ENCODE peak calls at places on chromosomes 3 and 15, in six cellular contexts. One of them, this sample, is unnamed. For H3K4me1 and H3K36me3, the result is how much of the 10 kb centered on the place peaks cover.

GRCh38 chr3:83216919-83217594 is 1455.6 kb upstream of the GBE1 start:
- DNase-seq in cardiac muscle cell: no peak
- DNase-seq in heart left ventricle: peak
- DNase-seq in tibial nerve: no peak
- DNase-seq in spleen: peak
- DNase-seq in heart right ventricle: no peak
- DNase-seq in this sample: no peak

GRCh38 chr3:46849098-46849631 is 14.1 kb downstream of the MYL3 start:
- DNase-seq in spleen: peak
- DNase-seq in cardiac muscle cell: no peak
- DNase-seq in tibial nerve: no peak
- DNase-seq in heart right ventricle: no peak
- DNase-seq in heart left ventricle: peak
- DNase-seq in this sample: no peak

GRCh38 chr3:73324203-73325155 is 263.0 kb downstream of the EBLN2 start:
- DNase-seq in spleen: no peak
- DNase-seq in heart right ventricle: no peak
- DNase-seq in tibial nerve: no peak
- DNase-seq in cardiac muscle cell: no peak
- DNase-seq in heart left ventricle: no peak
- DNase-seq in this sample: no peak

GRCh38 chr15:68584704-68585573 is 6.1 kb downstream of the CORO2B start:
- DNase-seq in cardiac muscle cell: no peak
- DNase-seq in spleen: peak
- DNase-seq in heart right ventricle: no peak
- DNase-seq in tibial nerve: no peak
- DNase-seq in heart left ventricle: no peak
- DNase-seq in this sample: no peak

GRCh38 chr3:63470745-63471144 is 181.7 kb upstream of the SNTN start:
- DNase-seq in spleen: no peak
- DNase-seq in heart right ventricle: no peak
- DNase-seq in tibial nerve: no peak
- DNase-seq in heart left ventricle: no peak
- DNase-seq in cardiac muscle cell: no peak
- DNase-seq in this sample: no peak

GRCh38 chr3:178140491-178140890 is 395.7 kb upstream of the KCNMB2 start:
- DNase-seq in heart right ventricle: no peak
- DNase-seq in cardiac muscle cell: no peak
- DNase-seq in heart left ventricle: no peak
- DNase-seq in tibial nerve: no peak
- DNase-seq in spleen: no peak
- DNase-seq in this sample: no peak

GRCh38 chr3:23288286-23288685 is 85.2 kb downstream of the UBE2E2 start:
- DNase-seq in heart right ventricle: no peak
- DNase-seq in spleen: no peak
- DNase-seq in heart left ventricle: no peak
- DNase-seq in cardiac muscle cell: peak
- DNase-seq in tibial nerve: no peak
- DNase-seq in this sample: no peak

GRCh38 chr3:15805756-15806266 is 8.0 kb upstream of the ANKRD28 start:
- DNase-seq in spleen: no peak
- DNase-seq in tibial nerve: no peak
- DNase-seq in cardiac muscle cell: no peak
- DNase-seq in heart left ventricle: no peak
- DNase-seq in heart right ventricle: no peak
- DNase-seq in this sample: no peak

GRCh38 chr15:58771621-58772235 is 626 bp downstream of the MINDY2 start:
- DNase-seq in heart left ventricle: peak
- DNase-seq in heart right ventricle: peak
- DNase-seq in cardiac muscle cell: no peak
- DNase-seq in tibial nerve: no peak
- DNase-seq in spleen: peak
- DNase-seq in this sample: peak

GRCh38 chr3:127670761-127671522 is 1.8 kb upstream of the ABTB1 start:
- DNase-seq in tibial nerve: no peak
- DNase-seq in heart right ventricle: no peak
- DNase-seq in heart left ventricle: no peak
- DNase-seq in cardiac muscle cell: no peak
- DNase-seq in spleen: peak
- DNase-seq in this sample: no peak

GRCh38 chr3:193975072-193975535 is 160.8 kb upstream of the HES1 start:
- DNase-seq in heart left ventricle: no peak
- DNase-seq in cardiac muscle cell: peak
- DNase-seq in tibial nerve: no peak
- DNase-seq in spleen: no peak
- DNase-seq in heart right ventricle: no peak
- DNase-seq in this sample: no peak

GRCh38 chr3:187997490-187997889 is 156.5 kb upstream of the LPP start:
- DNase-seq in spleen: no peak
- DNase-seq in tibial nerve: no peak
- DNase-seq in cardiac muscle cell: no peak
- DNase-seq in heart right ventricle: no peak
- DNase-seq in heart left ventricle: no peak
- DNase-seq in this sample: no peak

GRCh38 chr3:146817705-146818104 is 212.6 kb upstream of the PLSCR5 start:
- DNase-seq in spleen: no peak
- DNase-seq in tibial nerve: no peak
- DNase-seq in heart left ventricle: no peak
- DNase-seq in cardiac muscle cell: peak
- DNase-seq in heart right ventricle: no peak
- DNase-seq in this sample: no peak

GRCh38 chr3:57951106-57951882 is 56.9 kb upstream of the FLNB start:
- DNase-seq in heart left ventricle: peak
- DNase-seq in cardiac muscle cell: peak
- DNase-seq in tibial nerve: peak
- DNase-seq in spleen: peak
- DNase-seq in heart right ventricle: peak
- DNase-seq in this sample: no peak

GRCh38 chr3:171206283-171206682 is 179.8 kb upstream of the SLC2A2 start:
- DNase-seq in heart left ventricle: no peak
- DNase-seq in cardiac muscle cell: no peak
- DNase-seq in spleen: no peak
- DNase-seq in heart right ventricle: no peak
- DNase-seq in tibial nerve: no peak
- DNase-seq in this sample: no peak

GRCh38 chr3:87173071-87173470 is 54.0 kb upstream of the CHMP2B start:
- DNase-seq in cardiac muscle cell: no peak
- DNase-seq in spleen: no peak
- DNase-seq in heart left ventricle: no peak
- DNase-seq in tibial nerve: no peak
- DNase-seq in heart right ventricle: no peak
- DNase-seq in this sample: no peak

GRCh38 chr3:113291572-113291971 is 80.2 kb downstream of the BOC start:
- DNase-seq in heart right ventricle: no peak
- DNase-seq in spleen: no peak
- DNase-seq in cardiac muscle cell: peak
- DNase-seq in tibial nerve: no peak
- DNase-seq in heart left ventricle: no peak
- DNase-seq in this sample: no peak

GRCh38 chr3:113908133-113908532 is 39.7 kb upstream of the ZDHHC23 start:
- DNase-seq in heart right ventricle: no peak
- DNase-seq in cardiac muscle cell: no peak
- DNase-seq in spleen: no peak
- DNase-seq in heart left ventricle: no peak
- DNase-seq in tibial nerve: no peak
- DNase-seq in this sample: no peak

GRCh38 chr3:31357451-31357850 is 175.3 kb upstream of the STT3B start:
- DNase-seq in heart right ventricle: no peak
- DNase-seq in heart left ventricle: no peak
- DNase-seq in tibial nerve: no peak
- DNase-seq in cardiac muscle cell: no peak
- DNase-seq in spleen: no peak
- DNase-seq in this sample: no peak

GRCh38 chr3:139534992-139535879 is 4.3 kb downstream of the RBP1 start:
- DNase-seq in tibial nerve: no peak
- DNase-seq in heart left ventricle: peak
- DNase-seq in cardiac muscle cell: peak
- DNase-seq in heart right ventricle: peak
- DNase-seq in spleen: no peak
- DNase-seq in this sample: no peak

GRCh38 chr3:43345877-43346276 is 59.5 kb downstream of the SNRK start:
- DNase-seq in heart left ventricle: no peak
- DNase-seq in cardiac muscle cell: no peak
- DNase-seq in tibial nerve: no peak
- DNase-seq in heart right ventricle: no peak
- DNase-seq in spleen: no peak
- DNase-seq in this sample: no peak

GRCh38 chr3:43345246-43345645 is 58.9 kb downstream of the SNRK start:
- DNase-seq in heart left ventricle: no peak
- DNase-seq in cardiac muscle cell: no peak
- DNase-seq in tibial nerve: no peak
- DNase-seq in spleen: no peak
- DNase-seq in heart right ventricle: no peak
- DNase-seq in this sample: no peak

GRCh38 chr3:43343778-43344177 is 57.4 kb downstream of the SNRK start:
- DNase-seq in heart left ventricle: no peak
- DNase-seq in tibial nerve: no peak
- DNase-seq in heart right ventricle: no peak
- DNase-seq in spleen: no peak
- DNase-seq in cardiac muscle cell: no peak
- DNase-seq in this sample: no peak

GRCh38 chr3:43343185-43343584 is 56.8 kb downstream of the SNRK start:
- DNase-seq in tibial nerve: no peak
- DNase-seq in cardiac muscle cell: no peak
- DNase-seq in heart right ventricle: no peak
- DNase-seq in heart left ventricle: no peak
- DNase-seq in spleen: no peak
- DNase-seq in this sample: no peak

DNA sequence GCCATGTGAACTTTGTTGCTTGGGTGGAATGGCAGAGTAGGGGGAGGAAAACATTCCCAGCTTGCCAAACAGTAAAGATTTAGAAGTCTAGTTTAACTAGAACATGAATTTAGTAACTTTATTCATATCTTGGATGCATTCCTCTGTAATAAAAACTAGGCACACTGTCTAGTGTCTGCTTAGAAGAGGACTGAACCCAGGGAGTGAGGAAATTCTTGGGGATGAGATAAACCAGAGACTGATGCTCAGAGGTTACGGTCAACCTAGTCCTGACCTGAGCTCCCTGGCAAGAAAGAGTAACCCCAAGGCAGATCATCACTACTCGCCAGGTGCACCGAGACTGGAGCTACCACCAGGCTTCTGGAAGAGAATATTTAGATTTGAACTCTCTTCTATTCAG is 58.2 kb downstream of the SNRK start:
- DNase-seq in spleen: no peak
- DNase-seq in heart right ventricle: no peak
- DNase-seq in cardiac muscle cell: no peak
- DNase-seq in heart left ventricle: no peak
- DNase-seq in tibial nerve: no peak
- DNase-seq in this sample: no peak
- H3K4me1 ChIP-seq in spleen: under half
- H3K4me1 ChIP-seq in heart right ventricle: under half
- H3K4me1 ChIP-seq in cardiac muscle cell: under half
- H3K4me1 ChIP-seq in heart left ventricle: under half
- H3K4me1 ChIP-seq in tibial nerve: under half
- H3K4me1 ChIP-seq in this sample: half or more

GRCh38 chr3:151263126-151263525 is 15.2 kb downstream of the P2RY14 start:
- DNase-seq in tibial nerve: no peak
- DNase-seq in heart right ventricle: no peak
- DNase-seq in spleen: no peak
- DNase-seq in heart left ventricle: no peak
- DNase-seq in cardiac muscle cell: no peak
- DNase-seq in this sample: no peak
- H3K4me3 ChIP-seq in tibial nerve: no peak
- H3K4me3 ChIP-seq in heart right ventricle: no peak
- H3K4me3 ChIP-seq in spleen: no peak
- H3K4me3 ChIP-seq in heart left ventricle: no peak
- H3K4me3 ChIP-seq in cardiac muscle cell: no peak
- H3K4me3 ChIP-seq in this sample: no peak

DNA sequence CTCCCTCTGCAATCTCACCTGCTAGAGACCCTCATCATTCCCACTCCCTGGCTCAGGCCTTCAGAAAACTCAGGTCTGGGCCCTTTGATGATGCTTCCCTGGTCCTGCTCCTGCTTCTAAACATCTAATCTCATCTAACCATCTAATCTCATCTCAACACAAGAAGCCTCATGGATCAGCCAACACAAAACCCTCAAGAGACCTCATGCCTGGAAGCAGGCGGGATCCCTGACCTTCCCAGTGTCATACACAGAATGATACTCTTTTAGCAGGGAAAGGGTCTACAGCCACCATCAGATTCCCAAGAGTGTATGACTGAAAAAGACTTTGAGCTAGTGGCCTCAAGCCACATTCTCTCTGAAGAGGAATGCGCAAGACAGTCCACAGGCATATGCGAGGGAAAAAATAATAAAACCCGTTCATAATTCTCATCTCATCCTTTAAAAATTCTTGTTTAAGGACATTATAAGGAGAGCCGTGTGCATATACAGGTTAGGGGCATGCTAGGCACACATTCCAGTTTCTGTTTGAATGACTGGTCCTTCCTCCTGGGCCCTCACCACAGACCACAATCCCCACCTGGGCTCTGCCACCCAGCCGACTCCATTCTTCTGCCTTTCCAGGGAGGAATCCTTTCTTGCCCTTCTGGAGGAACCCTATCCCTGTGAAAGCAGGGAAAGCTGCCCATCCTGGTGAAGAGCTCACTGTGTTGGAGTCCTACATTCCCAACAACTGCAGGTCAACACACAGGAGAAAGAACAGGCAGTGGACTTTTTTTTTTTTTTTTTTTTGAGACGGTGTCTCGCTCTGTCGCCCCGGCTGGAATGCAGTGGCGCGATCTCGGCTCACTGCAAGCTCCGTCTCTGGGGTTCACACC is 2.2 kb downstream of the ZXDC start:
- DNase-seq in cardiac muscle cell: no peak
- DNase-seq in heart left ventricle: peak
- DNase-seq in tibial nerve: no peak
- DNase-seq in heart right ventricle: no peak
- DNase-seq in spleen: peak
- DNase-seq in this sample: no peak
- H3K36me3 ChIP-seq in cardiac muscle cell: under half
- H3K36me3 ChIP-seq in heart left ventricle: under half
- H3K36me3 ChIP-seq in tibial nerve: under half
- H3K36me3 ChIP-seq in heart right ventricle: under half
- H3K36me3 ChIP-seq in spleen: under half
- H3K36me3 ChIP-seq in this sample: under half

GRCh38 chr15:73599934-73600333 is 33.3 kb downstream of the NPTN start:
- DNase-seq in heart left ventricle: no peak
- DNase-seq in cardiac muscle cell: no peak
- DNase-seq in tibial nerve: no peak
- DNase-seq in spleen: no peak
- DNase-seq in heart right ventricle: no peak
- DNase-seq in this sample: no peak
- H3K4me1 ChIP-seq in heart left ventricle: half or more
- H3K4me1 ChIP-seq in cardiac muscle cell: half or more
- H3K4me1 ChIP-seq in tibial nerve: half or more
- H3K4me1 ChIP-seq in spleen: under half
- H3K4me1 ChIP-seq in heart right ventricle: half or more
- H3K4me1 ChIP-seq in this sample: under half

GRCh38 chr3:9785602-9786001 is 6.7 kb downstream of the TADA3 start:
- DNase-seq in spleen: no peak
- DNase-seq in heart right ventricle: no peak
- DNase-seq in tibial nerve: no peak
- DNase-seq in heart left ventricle: no peak
- DNase-seq in cardiac muscle cell: no peak
- DNase-seq in this sample: no peak
- H3K4me3 ChIP-seq in spleen: no peak
- H3K4me3 ChIP-seq in heart right ventricle: no peak
- H3K4me3 ChIP-seq in tibial nerve: no peak
- H3K4me3 ChIP-seq in heart left ventricle: no peak
- H3K4me3 ChIP-seq in cardiac muscle cell: no peak
- H3K4me3 ChIP-seq in this sample: no peak

GRCh38 chr3:196903740-196904139 is 36.0 kb downstream of the SENP5 start:
- DNase-seq in heart right ventricle: no peak
- DNase-seq in heart left ventricle: no peak
- DNase-seq in spleen: no peak
- DNase-seq in cardiac muscle cell: no peak
- DNase-seq in tibial nerve: no peak
- DNase-seq in this sample: no peak
- H3K36me3 ChIP-seq in heart right ventricle: half or more
- H3K36me3 ChIP-seq in heart left ventricle: half or more
- H3K36me3 ChIP-seq in spleen: half or more
- H3K36me3 ChIP-seq in cardiac muscle cell: half or more
- H3K36me3 ChIP-seq in tibial nerve: half or more
- H3K36me3 ChIP-seq in this sample: under half

This sample was measured in CD8-positive, alpha-beta memory T cell.